ENCODE peak calls at places on chromosome 9, in six cellular contexts. Q is AG04449, T is uterus, G is endothelial cell, N is SK-N-SH, J is RWPE1. H is an unnamed sample.

GRCh38 chr9:126463426-126463825 is 136.8 kb downstream of the MVB12B start:
- DNase-seq in T (no peak), G (no peak), J (no peak), N (no peak), Q (no peak), H (no peak)

GRCh38 chr9:2818486-2819121 is 25.3 kb downstream of the PUM3 start:
- DNase-seq in Q (no peak), G (no peak), N (no peak), T (no peak), J (no peak), H (no peak)

GRCh38 chr9:37760416-37761165 is 7.0 kb downstream of the TRMT10B start:
- DNase-seq in G (no peak), T (no peak), J (peak; percentile 22), Q (peak; percentile 60), N (no peak), H (no peak)

GRCh38 chr9:113220467-113221002 is 542 bp downstream of the FKBP15 start:
- DNase-seq in T (no peak), J (peak; percentile 20), N (no peak), G (peak; percentile 3), Q (no peak), H (no peak)

GRCh38 chr9:100465765-100466164 is 7.2 kb upstream of the TMEFF1 start:
- DNase-seq in G (no peak), N (no peak), J (no peak), T (no peak), Q (no peak), H (no peak)

GRCh38 chr9:111561165-111561719 is 36.3 kb downstream of the ZNF483 start:
- DNase-seq in Q (no peak), G (no peak), T (no peak), J (no peak), N (no peak), H (no peak)

GRCh38 chr9:34553511-34554021 is 30.8 kb upstream of the ENHO start:
- DNase-seq in J (no peak), G (no peak), T (no peak), N (peak; percentile 78), Q (no peak), H (no peak)

GRCh38 chr9:32378993-32379729 is 5.3 kb upstream of the ACO1 start:
- DNase-seq in G (peak; percentile 55), Q (no peak), T (no peak), J (peak; percentile 77), N (peak; percentile 69), H (peak; percentile 67)

GRCh38 chr9:131697097-131697496 is 42.8 kb downstream of the RAPGEF1 start:
- DNase-seq in N (no peak), J (no peak), Q (no peak), G (no peak), T (peak; percentile 53), H (no peak)

GRCh38 chr9:120153258-120153657 is 426.7 kb downstream of the CDK5RAP2 start:
- DNase-seq in J (no peak), Q (no peak), G (no peak), N (no peak), T (no peak), H (no peak)

GRCh38 chr9:134858051-134858841 is 22.4 kb upstream of the FCN2 start:
- DNase-seq in T (no peak), J (peak; percentile 71), G (no peak), Q (no peak), N (no peak), H (peak; percentile 81)

GRCh38 chr9:3809724-3810123 is 283.9 kb upstream of the RFX3 start:
- DNase-seq in T (no peak), Q (no peak), J (peak; percentile 13), N (no peak), G (no peak), H (no peak)

GRCh38 chr9:37617837-37618236 is 25.4 kb upstream of the TOMM5 start:
- DNase-seq in Q (peak; percentile 33), G (no peak), T (no peak), J (peak; percentile 20), N (no peak), H (no peak)

GRCh38 chr9:4855861-4856260 is 63.1 kb downstream of the RCL1 start:
- DNase-seq in J (no peak), G (no peak), Q (no peak), T (no peak), N (peak; percentile 76), H (no peak)

GRCh38 chr9:711761-712523 is 129.6 kb upstream of the DMRT1 start:
- DNase-seq in G (no peak), T (no peak), N (no peak), Q (no peak), J (no peak), H (no peak)

GRCh38 chr9:30796806-30797205 is 1587.6 kb upstream of the ACO1 start:
- DNase-seq in Q (no peak), G (no peak), T (no peak), J (no peak), N (no peak), H (no peak)

GRCh38 chr9:29211681-29212589 is 1638.7 kb upstream of the C9orf72 start:
- DNase-seq in N (peak; percentile 89), T (peak; percentile 70), J (peak; percentile 68), Q (no peak), G (peak; percentile 86), H (peak; percentile 85)
- TF ChIP-seq CTCF in N (peak; percentile 66), T (peak; percentile 87), J (peak; percentile 97), Q (peak; percentile 80), G (peak; percentile 98), H (peak; percentile 84)

GRCh38 chr9:75461188-75461587 is 372.9 kb downstream of the OSTF1 start:
- DNase-seq in N (no peak), G (no peak), T (no peak), Q (no peak), J (no peak), H (no peak)
- TF ChIP-seq CTCF in N (no peak), G (no peak), T (no peak), Q (no peak), J (no peak), H (no peak)

GRCh38 chr9:129322022-129322621 is 144.1 kb upstream of the IER5L start:
- DNase-seq in J (no peak), N (no peak), G (no peak), Q (no peak), T (peak; percentile 43), H (no peak)
- TF ChIP-seq CTCF in J (no peak), N (peak; percentile 26), G (no peak), Q (no peak), T (peak; percentile 11), H (no peak)

GRCh38 chr9:128370752-128371621 is at the start of gene URM1:
- DNase-seq in G (peak; percentile 91), J (peak; percentile 99), N (peak; percentile 97), T (peak; percentile 96), Q (peak; percentile 81), H (peak; percentile 97)
- TF ChIP-seq CTCF in G (no peak), J (no peak), N (peak; percentile 29), T (no peak), Q (peak; percentile 19), H (no peak)

DNA sequence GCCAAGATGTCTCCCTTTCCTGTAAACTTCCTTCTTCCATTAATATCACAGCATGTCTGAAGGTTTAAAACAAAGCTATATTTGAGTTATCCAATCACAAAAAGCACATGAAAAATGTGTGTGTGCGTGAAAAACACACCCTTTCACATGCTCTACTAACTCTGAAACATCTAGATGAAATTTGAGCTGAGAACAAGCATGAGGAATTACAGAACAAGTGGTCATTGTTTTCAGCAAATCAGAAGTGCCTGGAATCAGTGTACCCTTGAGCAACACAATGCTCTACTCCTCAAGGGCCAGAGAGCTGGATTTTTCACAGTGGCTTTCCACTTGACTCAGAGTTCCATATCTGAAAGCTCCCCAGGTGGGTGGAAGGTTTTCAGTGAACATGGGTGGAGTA is 255.9 kb downstream of the PSAT1 start:
- DNase-seq in G (no peak), T (no peak), J (no peak), Q (no peak), N (no peak), H (no peak)
- TF ChIP-seq CTCF in G (no peak), T (no peak), J (no peak), Q (no peak), N (no peak), H (no peak)

GRCh38 chr9:96418920-96419690 is 935 bp upstream of the ZNF367 start:
- DNase-seq in G (peak; percentile 57), T (no peak), J (peak; percentile 79), Q (no peak), N (peak; percentile 83), H (peak; percentile 75)

GRCh38 chr9:96419691-96419969 is 1.5 kb upstream of the ZNF367 start:
- DNase-seq in T (no peak), J (no peak), N (no peak), G (no peak), Q (no peak), H (no peak)

GRCh38 chr9:96418074-96418919 is at the start of gene ZNF367:
- DNase-seq in G (peak; percentile 94), J (peak; percentile 98), T (peak; percentile 96), Q (peak; percentile 74), N (peak; percentile 95), H (peak; percentile 96)

GRCh38 chr9:96417610-96418073 is 528 bp downstream of the ZNF367 start:
- DNase-seq in J (no peak), T (no peak), Q (no peak), N (peak; percentile 53), G (peak; percentile 25), H (no peak)

DNA sequence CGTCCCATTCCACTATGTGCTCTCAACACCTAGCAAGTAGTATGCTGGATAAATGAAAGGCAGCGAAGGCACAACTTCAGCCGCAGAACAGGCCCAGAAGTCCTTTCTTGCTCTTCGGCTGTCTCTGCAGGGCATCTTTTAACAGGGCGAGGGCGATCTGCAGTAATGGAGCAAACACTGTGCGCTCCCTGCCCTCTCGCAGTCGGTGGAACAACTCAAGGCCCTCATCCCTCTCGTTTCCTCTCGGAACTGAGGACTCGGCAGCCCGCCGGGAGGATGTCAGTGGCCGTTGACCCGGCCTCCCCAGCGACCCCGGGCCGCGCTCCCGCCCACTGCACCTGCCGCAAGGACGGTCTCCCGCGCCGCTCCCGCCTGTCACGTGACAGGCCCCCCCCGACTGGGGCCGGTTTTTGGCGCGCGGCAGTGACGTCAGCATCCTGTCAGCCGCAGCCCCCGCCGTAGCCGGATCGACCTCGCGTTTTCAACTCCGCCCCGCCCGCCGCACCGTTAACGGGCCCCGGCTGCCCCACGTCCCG is 1.1 kb downstream of the ZNF367 start:
- DNase-seq in G (peak; percentile 77), J (peak; percentile 99), N (peak; percentile 96), T (peak; percentile 86), Q (no peak), H (peak; percentile 91)
- TF ChIP-seq CTCF in G (no peak), J (no peak), N (no peak), T (no peak), Q (no peak), H (no peak)